ENCODE peak calls at places on chromosomes 3 and 15, in nine cellular contexts. C, Z, O, T, S, P, N, R and A are unnamed samples.

GRCh38 chr15:101048191-101049011 is 129.2 kb downstream of the LRRK1 start:
- DNase-seq in T (no peak), C (no peak), Z (no peak), R (no peak), N (no peak), P (no peak), O (no peak), S (no peak), A (no peak)

GRCh38 chr15:31163769-31164572 is 62.4 kb upstream of the TRPM1 start:
- DNase-seq in C (no peak), Z (no peak), P (no peak), O (no peak), T (no peak), R (no peak), N (no peak), S (no peak), A (no peak)

GRCh38 chr3:184166671-184167070 is 8.0 kb upstream of the AP2M1 start:
- DNase-seq in P (no peak), N (no peak), O (no peak), S (no peak), C (no peak), Z (no peak), R (no peak), T (no peak), A (no peak)

GRCh38 chr15:48759921-48760320 is 50.9 kb downstream of the CEP152 start:
- DNase-seq in P (no peak), S (no peak), O (no peak), R (no peak), Z (no peak), T (no peak), C (no peak), N (no peak), A (no peak)

GRCh38 chr15:58595516-58596238 is 153.8 kb downstream of the ADAM10 start:
- DNase-seq in N (no peak), P (no peak), S (no peak), T (no peak), O (no peak), C (no peak), R (no peak), Z (no peak), A (no peak)

GRCh38 chr3:45915518-45916231 is 27.6 kb upstream of the CXCR6 start:
- DNase-seq in T (peak), P (peak), R (no peak), C (peak), S (peak), Z (no peak), N (no peak), O (peak), A (no peak)

GRCh38 chr3:49016414-49017228 is 1.8 kb downstream of the DALRD3 start:
- DNase-seq in O (no peak), R (no peak), T (no peak), N (no peak), P (no peak), S (no peak), Z (no peak), C (no peak), A (no peak)

GRCh38 chr3:136473716-136474326 is 223.7 kb downstream of the PCCB start:
- DNase-seq in T (no peak), C (no peak), P (peak), N (no peak), S (peak), Z (no peak), O (no peak), R (no peak), A (no peak)

GRCh38 chr3:133117342-133117741 is 79.2 kb downstream of the TMEM108 start:
- DNase-seq in P (no peak), N (no peak), S (no peak), C (no peak), Z (no peak), T (no peak), O (no peak), R (peak), A (no peak)

GRCh38 chr3:71064288-71064975 is 519.1 kb downstream of the FOXP1 start:
- DNase-seq in C (peak), O (peak), R (no peak), S (peak), P (peak), Z (peak), N (peak), T (no peak), A (peak)

GRCh38 chr3:159919873-159920272 is 68.8 kb upstream of the IL12A start:
- DNase-seq in P (peak), N (no peak), Z (no peak), C (no peak), R (no peak), O (no peak), S (peak), T (no peak), A (no peak)

GRCh38 chr3:155069729-155070128 is 10.4 kb upstream of the MME start:
- DNase-seq in N (no peak), O (no peak), C (no peak), Z (no peak), T (peak), S (peak), R (no peak), P (peak), A (no peak)

GRCh38 chr3:157119369-157119951 is 40.5 kb downstream of the CCNL1 start:
- DNase-seq in O (no peak), R (no peak), T (no peak), C (no peak), S (no peak), P (no peak), Z (no peak), N (no peak), A (peak)

GRCh38 chr3:57889807-57890206 is 118.4 kb upstream of the FLNB start:
- DNase-seq in R (no peak), Z (no peak), N (no peak), T (no peak), S (peak), C (no peak), P (peak), O (no peak), A (no peak)

GRCh38 chr3:127961963-127962362 is 46.9 kb downstream of the KBTBD12 start:
- DNase-seq in R (no peak), Z (no peak), O (no peak), P (no peak), C (no peak), N (no peak), S (no peak), T (peak), A (peak)

GRCh38 chr3:30156586-30157498 is 449.6 kb upstream of the TGFBR2 start:
- DNase-seq in N (no peak), C (no peak), Z (no peak), O (no peak), T (no peak), R (no peak), S (peak), P (peak), A (no peak)

GRCh38 chr15:96177279-96177678 is 153.2 kb upstream of the NR2F2 start:
- DNase-seq in T (no peak), Z (no peak), R (no peak), N (no peak), P (no peak), S (no peak), O (no peak), C (no peak), A (no peak)

GRCh38 chr15:47184405-47185221 is 532.7 kb upstream of the SEMA6D start:
- DNase-seq in R (peak), P (peak), S (no peak), C (no peak), N (no peak), Z (peak), O (no peak), T (peak), A (no peak)

GRCh38 chr3:195001261-195001660 is 269.7 kb downstream of the XXYLT1 start:
- DNase-seq in S (no peak), P (no peak), N (no peak), C (no peak), O (no peak), R (no peak), Z (no peak), T (no peak), A (no peak)

GRCh38 chr15:96053039-96054021 is 277.2 kb upstream of the NR2F2 start:
- DNase-seq in N (peak), R (peak), S (no peak), T (no peak), C (no peak), O (no peak), P (peak), Z (peak), A (no peak)

GRCh38 chr15:68379058-68379758 is 52.8 kb downstream of the ITGA11 start:
- DNase-seq in P (no peak), S (no peak), O (no peak), C (no peak), T (no peak), N (no peak), R (no peak), Z (no peak), A (no peak)

GRCh38 chr3:56890448-56891083 is 88.8 kb upstream of the ARHGEF3 start:
- DNase-seq in R (no peak), P (no peak), O (no peak), C (peak), T (no peak), N (no peak), Z (no peak), S (peak), A (no peak)

GRCh38 chr15:100663066-100663465 is 60.7 kb downstream of the ASB7 start:
- DNase-seq in R (no peak), P (no peak), N (no peak), S (no peak), O (no peak), Z (peak), C (no peak), T (peak), A (no peak)